ENCODE peak calls at places on chromosome 1, in ten cellular contexts. B, E, R, X, F, Y, I, D, K and V are unnamed samples.

GRCh38 chr1:14850563-14850962 is 252.1 kb downstream of the KAZN start:
- DNase-seq in E (no peak), X (no peak), Y (no peak), F (no peak), K (no peak), R (no peak), I (peak), B (no peak), D (peak), V (no peak)

GRCh38 chr1:198135366-198135765 is 21.4 kb upstream of the NEK7 start:
- DNase-seq in I (no peak), B (no peak), F (no peak), R (no peak), E (no peak), X (no peak), K (no peak), D (no peak), Y (no peak), V (no peak)

GRCh38 chr1:152018537-152018936 is 18.3 kb downstream of the S100A11 start:
- DNase-seq in Y (no peak), B (peak), E (no peak), K (no peak), R (no peak), D (no peak), X (no peak), I (no peak), F (no peak), V (no peak)

GRCh38 chr1:18109756-18110597 is 2.4 kb downstream of the IGSF21 start:
- DNase-seq in Y (no peak), D (no peak), X (peak), E (peak), B (peak), R (no peak), F (no peak), I (peak), K (no peak), V (peak)

GRCh38 chr1:71908871-71909390 is 373.4 kb downstream of the NEGR1 start:
- DNase-seq in F (no peak), I (no peak), E (no peak), D (no peak), K (no peak), B (no peak), X (no peak), R (no peak), Y (no peak), V (no peak)

GRCh38 chr1:76463278-76463677 is 388.7 kb downstream of the ST6GALNAC3 start:
- DNase-seq in Y (no peak), R (no peak), I (no peak), K (no peak), D (no peak), B (no peak), E (no peak), F (no peak), X (no peak), V (no peak)

GRCh38 chr1:230629511-230629910 is 12.8 kb upstream of the COG2 start:
- DNase-seq in K (no peak), F (no peak), D (no peak), R (no peak), E (no peak), I (no peak), B (no peak), X (no peak), Y (no peak), V (no peak)

GRCh38 chr1:23090056-23090455 is 70.8 kb downstream of the KDM1A start:
- DNase-seq in X (no peak), I (no peak), E (no peak), B (no peak), D (no peak), F (no peak), Y (no peak), K (no peak), R (no peak), V (no peak)

GRCh38 chr1:15158506-15159165 is 5.1 kb downstream of the TMEM51 start:
- DNase-seq in R (no peak), D (peak), F (no peak), Y (no peak), I (no peak), X (no peak), B (no peak), K (no peak), E (no peak), V (no peak)

GRCh38 chr1:227886993-227887696 is 60.6 kb downstream of the WNT9A start:
- DNase-seq in X (peak), K (no peak), Y (peak), R (no peak), D (no peak), B (peak), E (peak), F (peak), I (peak), V (peak)

GRCh38 chr1:1173793-1174415 is at the start of gene TTLL10:
- DNase-seq in R (no peak), I (no peak), X (peak), B (peak), D (no peak), F (no peak), K (peak), Y (peak), E (peak), V (peak)

GRCh38 chr1:5389101-5389885 is 602.9 kb downstream of the NPHP4 start:
- DNase-seq in B (no peak), R (peak), E (no peak), D (no peak), Y (peak), K (no peak), I (no peak), F (no peak), X (no peak), V (no peak)

GRCh38 chr1:43900386-43900785 is 33.2 kb upstream of the ARTN start:
- DNase-seq in B (no peak), K (no peak), X (no peak), F (no peak), D (no peak), Y (no peak), R (no peak), I (no peak), E (no peak), V (no peak)

GRCh38 chr1:16137890-16138467 is 17.9 kb downstream of the EPHA2 start:
- DNase-seq in Y (no peak), E (no peak), X (no peak), R (no peak), D (no peak), B (no peak), I (no peak), K (no peak), F (no peak), V (no peak)

GRCh38 chr1:86933562-86934377 is 19.3 kb downstream of the HS2ST1 start:
- DNase-seq in K (no peak), Y (no peak), F (no peak), X (no peak), I (no peak), B (no peak), R (no peak), E (no peak), D (no peak), V (no peak)

GRCh38 chr1:54736685-54737084 is 21.0 kb downstream of the TTC4 start:
- DNase-seq in K (no peak), X (no peak), D (no peak), F (no peak), E (no peak), B (no peak), R (no peak), Y (no peak), I (no peak), V (no peak)

GRCh38 chr1:44735992-44736391 is 3.6 kb upstream of the KIF2C start:
- DNase-seq in I (no peak), R (no peak), E (no peak), F (no peak), B (no peak), K (no peak), Y (no peak), X (no peak), D (no peak), V (no peak)

GRCh38 chr1:182614796-182615451 is 10.7 kb upstream of the RGS16 start:
- DNase-seq in F (peak), Y (peak), D (peak), B (peak), K (peak), E (no peak), R (no peak), X (peak), I (peak), V (peak)

GRCh38 chr1:193905288-193906085 is 719.1 kb upstream of the B3GALT2 start:
- DNase-seq in K (no peak), Y (no peak), F (no peak), I (no peak), X (no peak), E (no peak), B (no peak), R (peak), D (no peak), V (no peak)